ENCODE peak calls at places on chromosomes 16 and 17, in four cellular contexts. One of them, this sample, is unnamed.

GRCh38 chr16:85416267-85417109 is 196.6 kb upstream of the GSE1 start:
- DNase-seq in neural progenitor cell: peak; percentile 63
- DNase-seq in stomach: peak; percentile 88
- DNase-seq in mucosa of descending colon: peak; percentile 88
- DNase-seq in this sample: peak; percentile 67

GRCh38 chr17:46727572-46728348 is 90.7 kb downstream of the WNT3 start:
- DNase-seq in neural progenitor cell: no peak
- DNase-seq in stomach: no peak
- DNase-seq in mucosa of descending colon: no peak
- DNase-seq in this sample: no peak

GRCh38 chr17:73179878-73180277 is 13.0 kb upstream of the COG1 start:
- DNase-seq in neural progenitor cell: no peak
- DNase-seq in stomach: no peak
- DNase-seq in mucosa of descending colon: no peak
- DNase-seq in this sample: no peak

GRCh38 chr17:1181769-1182137 is 2.0 kb upstream of the ABR start:
- DNase-seq in neural progenitor cell: no peak
- DNase-seq in stomach: no peak
- DNase-seq in mucosa of descending colon: peak; percentile 36
- DNase-seq in this sample: no peak

GRCh38 chr16:3577302-3577752 is at the start of gene NLRC3:
- DNase-seq in neural progenitor cell: no peak
- DNase-seq in stomach: no peak
- DNase-seq in mucosa of descending colon: no peak
- DNase-seq in this sample: peak; percentile 57

GRCh38 chr17:80950466-80951120 is 41.0 kb upstream of the CHMP6 start:
- DNase-seq in neural progenitor cell: no peak
- DNase-seq in stomach: no peak
- DNase-seq in mucosa of descending colon: no peak
- DNase-seq in this sample: no peak

GRCh38 chr16:28981517-28981916 is 3.3 kb upstream of the LAT start:
- DNase-seq in neural progenitor cell: peak; percentile 29
- DNase-seq in stomach: no peak
- DNase-seq in mucosa of descending colon: no peak
- DNase-seq in this sample: no peak

GRCh38 chr16:71676236-71676635 is 48.3 kb downstream of the PHLPP2 start:
- DNase-seq in neural progenitor cell: peak; percentile 61
- DNase-seq in stomach: no peak
- DNase-seq in mucosa of descending colon: no peak
- DNase-seq in this sample: no peak

GRCh38 chr17:71114911-71115668 is 945.8 kb downstream of the KCNJ2 start:
- DNase-seq in neural progenitor cell: peak; percentile 13
- DNase-seq in stomach: no peak
- DNase-seq in mucosa of descending colon: no peak
- DNase-seq in this sample: no peak

GRCh38 chr16:72537684-72538083 is 365.7 kb upstream of the PMFBP1 start:
- DNase-seq in neural progenitor cell: no peak
- DNase-seq in stomach: no peak
- DNase-seq in mucosa of descending colon: no peak
- DNase-seq in this sample: no peak

DNA sequence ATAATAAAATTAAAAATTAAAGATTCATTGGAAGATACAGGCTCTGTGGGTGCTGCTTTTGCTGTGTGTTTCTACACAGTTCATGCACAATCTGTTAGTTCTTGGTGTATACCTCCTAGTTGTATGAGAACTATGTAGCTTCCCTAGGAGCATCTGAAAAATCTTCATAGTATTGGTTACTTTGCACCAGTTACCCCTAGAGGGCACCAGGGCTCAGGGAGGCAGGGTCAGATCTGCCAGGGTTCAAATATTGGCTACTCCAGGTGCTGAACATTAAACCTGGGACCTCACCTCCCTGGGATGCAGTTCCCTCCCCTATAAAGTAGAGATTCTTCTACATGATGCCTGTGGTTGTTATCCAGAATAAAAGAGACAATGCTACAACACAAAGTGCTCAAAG is 583.0 kb upstream of the CDH11 start:
- DNase-seq in neural progenitor cell: peak; percentile 8
- DNase-seq in stomach: no peak
- DNase-seq in mucosa of descending colon: no peak
- DNase-seq in this sample: no peak
- TF ChIP-seq CTCF in neural progenitor cell: peak; percentile 59
- TF ChIP-seq CTCF in stomach: no peak
- TF ChIP-seq CTCF in mucosa of descending colon: no peak
- TF ChIP-seq CTCF in this sample: peak; percentile 22

GRCh38 chr17:10297691-10298090 is 75.1 kb downstream of the MYH13 start:
- DNase-seq in neural progenitor cell: no peak
- DNase-seq in stomach: no peak
- DNase-seq in mucosa of descending colon: no peak
- DNase-seq in this sample: no peak

GRCh38 chr17:10295728-10296343 is 77.0 kb downstream of the MYH13 start:
- DNase-seq in neural progenitor cell: peak; percentile 78
- DNase-seq in stomach: no peak
- DNase-seq in mucosa of descending colon: no peak
- DNase-seq in this sample: no peak

GRCh38 chr17:10290046-10290445 is 82.8 kb downstream of the MYH13 start:
- DNase-seq in neural progenitor cell: no peak
- DNase-seq in stomach: no peak
- DNase-seq in mucosa of descending colon: no peak
- DNase-seq in this sample: no peak

GRCh38 chr17:10294162-10294561 is 78.6 kb downstream of the MYH13 start:
- DNase-seq in neural progenitor cell: no peak
- DNase-seq in stomach: no peak
- DNase-seq in mucosa of descending colon: no peak
- DNase-seq in this sample: no peak

DNA sequence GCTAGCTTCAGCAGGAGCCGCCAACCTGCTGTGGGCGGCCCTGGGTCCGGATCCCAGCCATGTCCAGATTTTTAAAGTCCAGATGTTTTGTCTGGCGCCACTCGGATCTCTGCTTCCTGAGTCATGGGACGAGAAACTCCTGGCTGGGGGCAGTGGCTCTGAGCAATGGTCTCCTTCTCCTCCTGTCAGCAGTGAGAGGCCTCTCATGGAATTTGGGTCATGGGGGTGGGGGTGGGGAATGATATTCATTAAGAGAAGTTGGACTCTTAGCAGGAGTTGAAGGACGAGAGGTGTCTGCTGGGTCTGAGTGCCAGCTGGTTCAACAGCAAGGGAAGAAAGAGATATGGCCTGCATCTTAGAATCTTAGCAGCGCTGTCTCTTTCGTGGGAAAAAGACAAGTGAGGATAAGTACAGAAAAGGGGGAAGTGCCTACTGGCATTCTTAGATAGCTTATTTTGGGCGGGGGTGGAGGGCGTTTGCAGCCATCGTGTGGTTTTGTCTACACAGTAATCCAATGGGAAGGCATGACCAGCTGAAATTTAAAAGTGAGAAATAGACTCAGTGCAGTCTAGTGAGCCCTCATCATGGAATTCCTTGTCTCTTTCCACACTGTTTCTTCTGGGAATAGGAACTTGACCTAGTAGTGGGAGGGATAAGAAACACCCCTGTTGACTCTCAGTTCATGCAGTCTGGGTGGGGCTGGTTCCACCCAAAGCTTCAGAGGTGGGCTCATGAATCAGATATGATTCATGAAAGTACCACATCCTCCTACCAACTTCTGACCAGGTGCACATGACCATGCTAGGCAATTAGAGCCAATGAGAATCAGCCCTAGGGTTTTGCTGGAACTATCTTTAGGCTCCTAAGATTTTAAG is 80.5 kb downstream of the MYH13 start:
- DNase-seq in neural progenitor cell: no peak
- DNase-seq in stomach: no peak
- DNase-seq in mucosa of descending colon: no peak
- DNase-seq in this sample: peak; percentile 79
- H3K4me3 ChIP-seq in neural progenitor cell: no peak overlapping the region
- H3K4me3 ChIP-seq in stomach: no peak overlapping the region
- H3K4me3 ChIP-seq in mucosa of descending colon: no peak overlapping the region
- H3K4me3 ChIP-seq in this sample: no peak overlapping the region

DNA sequence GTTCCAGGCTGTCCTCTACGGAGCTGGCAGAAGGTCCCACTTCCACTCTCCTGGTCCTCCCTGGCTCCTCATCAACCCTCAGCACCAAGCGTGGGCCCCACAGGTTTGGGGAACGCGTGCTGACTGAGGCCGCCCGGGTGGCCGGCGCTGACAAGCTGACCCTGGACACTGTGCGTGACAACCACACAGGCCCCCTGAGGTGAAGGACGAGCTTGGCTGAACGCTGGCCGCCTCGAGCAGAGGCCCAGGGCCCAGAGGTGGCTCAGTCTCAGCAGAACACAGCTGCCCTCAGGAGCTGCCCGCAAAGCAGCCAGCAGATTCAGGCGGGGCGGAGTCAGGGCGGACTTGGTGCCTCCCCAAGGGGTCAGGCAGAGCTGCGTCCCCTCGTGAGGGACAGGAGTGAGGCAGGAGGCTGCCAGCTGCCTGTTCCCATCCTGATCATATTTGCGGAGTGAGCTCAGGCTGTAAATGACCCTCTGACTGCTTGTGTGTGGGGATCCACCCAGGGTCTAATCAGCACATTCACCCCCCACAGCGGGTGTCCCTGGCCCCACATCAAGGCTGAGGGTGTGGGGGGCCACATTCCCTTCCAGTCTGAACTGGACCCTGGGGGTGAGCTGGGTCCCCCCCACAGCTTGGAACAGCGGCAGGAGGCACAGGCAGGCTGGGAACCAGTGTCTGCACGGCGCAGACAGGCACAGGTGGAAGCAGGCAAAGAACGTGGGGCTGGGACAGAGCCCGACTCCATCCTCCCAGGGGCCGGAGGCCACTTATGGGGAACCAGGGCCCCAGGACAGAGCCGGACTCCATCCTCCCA is 105.1 kb upstream of the METRNL start:
- DNase-seq in neural progenitor cell: no peak
- DNase-seq in stomach: no peak
- DNase-seq in mucosa of descending colon: peak; percentile 49
- DNase-seq in this sample: no peak
- H3K4me1 ChIP-seq in neural progenitor cell: no peaks in the 10 kb centered on the region
- H3K4me1 ChIP-seq in stomach: no peaks in the 10 kb centered on the region
- H3K4me1 ChIP-seq in mucosa of descending colon: no peaks in the 10 kb centered on the region
- H3K4me1 ChIP-seq in this sample: no peaks in the 10 kb centered on the region

GRCh38 chr16:49757744-49758069 is 98.2 kb downstream of the ZNF423 start:
- DNase-seq in neural progenitor cell: peak; percentile 77
- DNase-seq in stomach: no peak
- DNase-seq in mucosa of descending colon: no peak
- DNase-seq in this sample: no peak

GRCh38 chr16:49754495-49755290 is 101.2 kb downstream of the ZNF423 start:
- DNase-seq in neural progenitor cell: peak; percentile 85
- DNase-seq in stomach: no peak
- DNase-seq in mucosa of descending colon: no peak
- DNase-seq in this sample: no peak

GRCh38 chr16:49756971-49757743 is 98.8 kb downstream of the ZNF423 start:
- DNase-seq in neural progenitor cell: no peak
- DNase-seq in stomach: no peak
- DNase-seq in mucosa of descending colon: no peak
- DNase-seq in this sample: no peak

GRCh38 chr16:49755716-49756115 is 100.2 kb downstream of the ZNF423 start:
- DNase-seq in neural progenitor cell: no peak
- DNase-seq in stomach: no peak
- DNase-seq in mucosa of descending colon: no peak
- DNase-seq in this sample: no peak

DNA sequence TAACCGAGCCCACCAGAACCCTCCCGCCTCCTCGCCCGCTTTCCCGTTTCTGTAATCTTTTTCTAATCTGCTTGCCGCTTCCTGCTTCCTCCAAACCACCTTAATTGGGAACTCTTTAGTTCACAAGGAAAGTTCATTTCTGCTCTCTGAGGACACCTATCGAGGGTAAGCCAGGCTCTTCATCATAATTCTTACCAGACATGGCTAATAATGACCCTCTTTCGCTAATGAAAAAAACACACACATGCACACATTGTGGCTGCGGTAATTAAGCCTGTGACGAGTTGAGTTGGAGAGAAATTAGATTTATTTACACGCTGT is 100.7 kb downstream of the ZNF423 start:
- DNase-seq in neural progenitor cell: peak; percentile 75
- DNase-seq in stomach: no peak
- DNase-seq in mucosa of descending colon: no peak
- DNase-seq in this sample: no peak
- TF ChIP-seq CTCF in neural progenitor cell: peak; percentile 49
- TF ChIP-seq CTCF in stomach: peak; percentile 22
- TF ChIP-seq CTCF in mucosa of descending colon: peak; percentile 13
- TF ChIP-seq CTCF in this sample: peak; percentile 54

DNA sequence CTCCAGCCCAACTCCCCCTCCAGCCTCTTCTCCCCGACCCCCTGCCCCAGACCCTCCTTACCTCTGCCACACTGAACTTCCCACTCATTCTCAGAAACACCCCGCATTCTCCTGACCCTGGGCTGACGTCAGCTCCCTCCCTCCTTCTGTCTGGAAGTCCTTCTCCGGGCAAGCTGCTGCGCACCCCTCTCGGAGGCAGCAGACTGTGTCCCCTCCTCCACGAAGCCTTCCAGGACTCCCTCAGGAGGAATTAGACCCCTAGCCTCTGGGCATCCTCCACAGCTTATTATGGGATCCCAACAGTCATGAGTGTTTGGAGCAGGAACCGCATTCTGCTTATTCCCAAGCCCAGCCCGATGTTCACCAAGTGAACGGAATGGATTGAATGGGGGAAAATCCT is 3.4 kb upstream of the RPL38 start:
- DNase-seq in neural progenitor cell: no peak
- DNase-seq in stomach: no peak
- DNase-seq in mucosa of descending colon: no peak
- DNase-seq in this sample: no peak
- H3K4me3 ChIP-seq in neural progenitor cell: no peak overlapping the region
- H3K4me3 ChIP-seq in stomach: no peak overlapping the region
- H3K4me3 ChIP-seq in mucosa of descending colon: no peak overlapping the region
- H3K4me3 ChIP-seq in this sample: no peak overlapping the region

This sample was measured in RWPE2.